ENCODE peak calls at places on chromosomes 2 and 18, in four cellular contexts. H, Z, F and V are unnamed samples.

GRCh38 chr2:47404356-47404755 is 1.4 kb downstream of the MSH2 start:
- DNase-seq in H (no peak), Z (no peak), F (no peak), V (no peak)

GRCh38 chr2:74822771-74823283 is 11.1 kb upstream of the HK2 start:
- DNase-seq in H (peak; percentile 59), Z (no peak), F (peak; percentile 24), V (no peak)

GRCh38 chr2:64143154-64144056 is 815 bp downstream of the PELI1 start:
- DNase-seq in H (peak; percentile 89), Z (no peak), F (peak; percentile 70), V (peak; percentile 75)

GRCh38 chr18:54616220-54616848 is 25.3 kb downstream of the DYNAP start:
- DNase-seq in H (no peak), Z (no peak), F (no peak), V (no peak)

GRCh38 chr2:41821167-41821566 is 226.7 kb upstream of the PKDCC start:
- DNase-seq in H (no peak), Z (no peak), F (no peak), V (no peak)

GRCh38 chr2:137123241-137123640 is 357.9 kb downstream of the THSD7B start:
- DNase-seq in H (no peak), Z (no peak), F (peak; percentile 60), V (no peak)

GRCh38 chr2:96082211-96083063 is 33.9 kb downstream of the ADRA2B start:
- DNase-seq in H (no peak), Z (no peak), F (no peak), V (no peak)

GRCh38 chr2:218341381-218341780 is 15.3 kb upstream of the CATIP start:
- DNase-seq in H (no peak), Z (no peak), F (no peak), V (no peak)

GRCh38 chr18:79804130-79804772 is 6.5 kb downstream of the KCNG2 start:
- DNase-seq in H (no peak), Z (no peak), F (no peak), V (no peak)

GRCh38 chr2:17912266-17912691 is 33.8 kb downstream of the KCNS3 start:
- DNase-seq in H (no peak), Z (no peak), F (no peak), V (no peak)

GRCh38 chr2:95327861-95328260 is 30.7 kb downstream of the KCNIP3 start:
- DNase-seq in H (no peak), Z (no peak), F (no peak), V (no peak)

DNA sequence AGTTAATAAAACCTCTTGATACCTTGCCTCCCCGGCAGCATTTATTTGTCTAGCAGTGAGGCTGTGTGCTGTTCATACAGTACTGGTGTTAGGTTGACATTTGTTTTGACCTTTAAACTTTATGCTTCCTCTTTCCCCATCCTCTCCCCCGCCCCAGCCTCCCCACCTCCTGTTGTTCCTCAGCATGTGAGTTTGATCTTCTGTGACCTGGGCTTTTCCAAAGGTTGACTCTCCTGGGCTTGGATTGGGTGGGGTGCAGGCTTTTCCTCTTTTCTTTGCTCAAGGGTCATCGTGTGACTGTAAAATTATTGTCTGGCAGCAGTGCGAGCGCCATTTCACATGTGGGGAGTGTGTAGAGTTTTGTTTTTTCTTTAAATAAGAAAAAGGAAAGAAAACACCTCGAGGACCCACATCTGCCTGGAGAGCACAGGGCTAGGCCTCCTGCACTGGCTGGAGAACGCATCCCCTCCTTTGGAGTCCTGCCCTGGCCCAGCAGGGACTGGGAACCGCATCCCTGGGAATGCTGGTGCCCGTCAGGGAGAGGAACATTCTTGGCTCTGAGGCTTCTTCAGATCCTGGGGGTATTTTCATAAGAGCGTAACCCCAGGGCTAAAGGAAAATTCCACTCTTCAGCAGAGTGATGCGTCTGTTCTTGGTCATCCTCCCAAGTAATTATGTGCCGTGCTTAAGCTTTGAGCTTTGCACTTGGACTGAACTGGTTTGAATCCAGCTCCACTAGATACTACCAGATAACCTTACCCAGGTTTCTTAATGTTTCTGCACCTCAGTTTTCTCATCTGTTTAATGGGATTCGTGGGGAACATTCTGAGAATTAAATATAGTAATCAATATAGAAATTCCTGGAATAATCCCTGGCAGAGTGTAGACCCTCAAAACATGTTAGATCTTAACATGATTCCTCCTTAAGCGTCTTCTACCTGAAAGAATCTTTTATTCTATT is 91.5 kb downstream of the SETBP1 start:
- DNase-seq in H (no peak), Z (no peak), F (no peak), V (no peak)
- TF ChIP-seq EZH2phosphoT487 in H (no peak), Z (no peak), F (no peak), V (no peak)

DNA sequence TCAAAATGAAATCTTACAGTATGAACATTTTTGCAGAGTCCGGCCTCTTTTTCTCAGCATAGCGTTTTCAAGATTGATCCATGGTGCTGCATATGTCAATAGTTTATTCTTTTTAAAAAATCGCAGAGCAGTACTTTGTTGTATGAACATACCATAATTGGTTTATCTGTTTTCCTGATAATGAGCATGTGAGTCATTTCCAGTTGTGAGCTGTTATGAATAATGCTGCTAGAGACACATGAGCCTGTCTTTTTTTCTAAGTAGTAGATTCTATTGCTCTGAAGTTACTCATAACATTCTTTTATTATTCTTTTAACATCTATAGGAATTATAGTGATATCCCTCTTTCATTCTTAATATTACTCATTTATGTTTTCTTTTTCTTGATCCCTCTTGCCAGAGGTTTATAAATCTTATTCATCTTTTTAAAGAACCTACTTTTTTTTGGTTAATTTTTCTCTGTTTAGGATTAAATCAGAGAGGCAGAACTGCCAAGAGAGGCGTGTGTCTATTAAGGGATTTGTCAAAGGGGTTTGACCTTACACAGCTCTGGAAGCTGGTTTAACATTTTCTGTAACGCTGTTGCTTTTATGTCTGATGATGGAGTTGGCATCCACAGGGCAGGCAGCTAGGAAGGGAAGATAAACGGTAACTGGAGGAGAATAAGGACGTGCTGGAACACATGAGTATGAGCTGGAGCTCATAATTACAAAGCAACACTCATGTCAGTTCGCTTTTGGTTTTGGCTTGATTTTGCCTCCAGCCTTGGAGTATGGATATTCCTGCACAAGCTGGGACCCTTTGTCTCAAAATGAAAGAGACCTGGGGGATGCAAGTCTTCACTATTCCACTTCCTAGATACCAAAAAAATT is 47.5 kb downstream of the MGAT5 start:
- DNase-seq in H (no peak), Z (no peak), F (peak; percentile 64), V (no peak)
- H2AFZ ChIP-seq in H (no peak overlapping the region), Z (no peak overlapping the region), F (no peak overlapping the region), V (no peak overlapping the region)

GRCh38 chr2:55000335-55000734 is 49.9 kb downstream of the RTN4 start:
- DNase-seq in H (no peak), Z (no peak), F (no peak), V (no peak)

GRCh38 chr2:54995553-54995952 is 54.7 kb downstream of the RTN4 start:
- DNase-seq in H (no peak), Z (no peak), F (no peak), V (no peak)

GRCh38 chr2:55003706-55004639 is 46.3 kb downstream of the RTN4 start:
- DNase-seq in H (no peak), Z (no peak), F (no peak), V (no peak)

GRCh38 chr2:54997826-54998225 is 52.4 kb downstream of the RTN4 start:
- DNase-seq in H (no peak), Z (no peak), F (no peak), V (peak; percentile 55)

GRCh38 chr2:54999182-54999581 is 51.1 kb downstream of the RTN4 start:
- DNase-seq in H (no peak), Z (no peak), F (peak; percentile 82), V (no peak)
- TF ChIP-seq EZH2phosphoT487 in H (no peak), Z (no peak), F (no peak), V (no peak)

GRCh38 chr2:161104054-161104553 is 56.1 kb upstream of the TANK start:
- DNase-seq in H (no peak), Z (no peak), F (no peak), V (no peak)
- H2AFZ ChIP-seq in H (no peak overlapping the region), Z (peak overlapping the region; percentile 44), F (no peak overlapping the region), V (no peak overlapping the region)

DNA sequence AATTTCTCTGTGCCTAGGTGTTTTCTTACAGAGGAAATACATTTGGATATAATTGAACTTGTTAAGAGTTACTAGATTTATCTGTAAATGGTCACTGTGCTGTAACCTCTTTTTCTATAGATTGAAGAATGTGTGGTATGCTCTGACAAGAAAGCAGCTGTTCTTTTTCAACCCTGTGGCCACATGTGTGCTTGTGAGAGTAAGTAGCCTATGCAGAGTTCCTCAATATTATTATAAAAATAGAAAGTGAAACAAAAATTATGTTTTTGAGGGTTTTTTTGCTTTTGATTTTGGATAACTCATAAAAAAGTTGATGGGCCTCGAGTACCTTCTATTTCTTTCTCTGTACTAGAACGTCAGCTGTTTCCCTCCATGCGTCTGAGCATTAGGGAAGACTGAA is 112.4 kb downstream of the MIB1 start:
- DNase-seq in H (peak; percentile 4), Z (no peak), F (no peak), V (peak; percentile 42)
- TF ChIP-seq EZH2phosphoT487 in H (no peak), Z (no peak), F (no peak), V (no peak)

GRCh38 chr2:172106128-172106961 is 3.6 kb upstream of the DLX2 start:
- DNase-seq in H (peak; percentile 82), Z (no peak), F (peak; percentile 79), V (peak; percentile 79)

GRCh38 chr2:172109670-172110421 is 7.1 kb upstream of the DLX2 start:
- DNase-seq in H (peak; percentile 51), Z (no peak), F (no peak), V (peak; percentile 56)

GRCh38 chr2:172109256-172109655 is 6.6 kb upstream of the DLX2 start:
- DNase-seq in H (no peak), Z (no peak), F (no peak), V (peak; percentile 57)

GRCh38 chr2:172108587-172108930 is 5.9 kb upstream of the DLX2 start:
- DNase-seq in H (peak; percentile 15), Z (no peak), F (no peak), V (peak; percentile 14)

DNA sequence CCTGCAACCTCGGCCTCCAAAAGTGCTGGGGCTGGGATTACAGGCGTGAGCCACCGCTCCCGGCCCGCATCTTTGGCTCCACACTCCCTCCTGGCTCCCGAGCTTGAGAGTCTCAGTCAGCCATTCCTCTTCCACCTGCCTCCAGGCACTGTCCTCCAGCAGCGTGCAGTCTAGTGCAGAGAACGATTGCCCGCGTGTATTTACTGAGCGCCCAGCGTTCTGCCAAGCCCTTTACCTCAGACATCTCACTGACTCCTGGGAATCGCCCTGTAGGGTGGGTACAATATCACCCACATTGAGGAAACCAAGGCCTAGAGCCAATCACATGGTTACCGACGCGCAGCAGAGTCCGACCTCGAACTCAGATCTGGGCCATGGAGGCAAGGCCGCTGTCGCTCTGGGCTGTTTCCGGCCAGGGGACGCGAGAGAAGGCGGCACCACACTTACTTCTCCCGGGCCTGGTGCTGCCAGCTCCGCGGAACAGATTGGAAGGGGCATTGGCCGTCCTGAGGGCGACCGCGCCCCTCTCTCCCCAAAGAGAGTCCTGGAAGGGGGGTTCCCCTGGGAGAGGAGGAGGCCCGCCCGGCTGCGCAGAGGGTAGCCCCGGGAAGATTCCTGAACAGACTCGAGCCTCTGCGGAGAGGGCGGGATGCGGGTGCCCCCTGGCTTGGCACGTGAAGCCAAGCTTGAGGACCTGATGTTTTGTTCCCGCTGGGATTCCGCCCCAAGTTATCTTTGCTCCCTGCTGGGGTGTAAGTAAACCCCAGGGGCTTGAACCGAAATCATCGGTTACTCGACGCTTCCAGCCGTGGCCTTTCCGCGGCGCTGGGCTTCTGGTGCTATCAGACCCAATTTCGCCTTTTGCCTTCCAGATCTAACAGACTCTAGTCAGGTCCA is 5.2 kb upstream of the DLX2 start:
- DNase-seq in H (peak; percentile 35), Z (no peak), F (peak; percentile 20), V (peak; percentile 52)
- H2AFZ ChIP-seq in H (no peak overlapping the region), Z (no peak overlapping the region), F (peak overlapping the region; percentile 64), V (no peak overlapping the region)

GRCh38 chr18:8422391-8422790 is 186.8 kb upstream of the RAB12 start:
- DNase-seq in H (no peak), Z (no peak), F (no peak), V (no peak)
- TF ChIP-seq EZH2phosphoT487 in H (no peak), Z (no peak), F (no peak), V (no peak)